ENCODE peak calls at places on chromosome 9, in six cellular contexts. W, N, G, M, F and Y are unnamed samples.
A peak's percentile ranks its signal among the peaks of the same experiment; 100 is the strongest.

GRCh38 chr9:121604242-121604641 is 47.2 kb upstream of the DAB2IP start:
- DNase-seq in M (no peak), F (no peak), W (peak; percentile 18), G (peak; percentile 61), N (no peak), Y (peak; percentile 43)

GRCh38 chr9:116390306-116391228 is 237.0 kb downstream of the PAPPA start:
- DNase-seq in N (no peak), G (no peak), M (no peak), W (no peak), F (no peak), Y (no peak)

GRCh38 chr9:99118782-99119466 is 14.0 kb downstream of the TGFBR1 start:
- DNase-seq in N (no peak), G (no peak), F (no peak), M (no peak), W (no peak), Y (no peak)

GRCh38 chr9:114448706-114449105 is 56.6 kb downstream of the WHRN start:
- DNase-seq in M (no peak), W (peak; percentile 64), N (no peak), G (no peak), F (no peak), Y (no peak)

GRCh38 chr9:6109986-6110385 is 94.6 kb upstream of the RANBP6 start:
- DNase-seq in M (no peak), G (no peak), N (no peak), F (no peak), W (no peak), Y (no peak)

GRCh38 chr9:18124760-18125159 is 349.2 kb upstream of the ADAMTSL1 start:
- DNase-seq in G (no peak), W (peak; percentile 46), N (no peak), F (no peak), M (no peak), Y (no peak)

GRCh38 chr9:89808076-89808701 is 203.4 kb downstream of the GADD45G start:
- DNase-seq in M (no peak), W (peak; percentile 15), F (peak; percentile 46), N (no peak), G (peak; percentile 43), Y (no peak)

GRCh38 chr9:133711428-133712220 is 26.5 kb downstream of the SARDH start:
- DNase-seq in F (peak; percentile 81), W (peak; percentile 86), G (no peak), M (peak; percentile 70), N (peak; percentile 73), Y (no peak)

GRCh38 chr9:34591091-34591910 is 1.8 kb upstream of the CNTFR start:
- DNase-seq in N (peak; percentile 97), G (peak; percentile 91), F (peak; percentile 88), W (peak; percentile 58), M (peak; percentile 98), Y (peak; percentile 85)

GRCh38 chr9:126114850-126115460 is 211.7 kb upstream of the MVB12B start:
- DNase-seq in N (no peak), G (no peak), F (no peak), W (no peak), M (no peak), Y (no peak)

GRCh38 chr9:70285246-70285645 is 26.5 kb downstream of the SMC5 start:
- DNase-seq in W (no peak), N (no peak), M (no peak), F (no peak), G (no peak), Y (no peak)

GRCh38 chr9:5838884-5839571 is 6.1 kb upstream of the ERMP1 start:
- DNase-seq in G (peak; percentile 58), M (no peak), W (peak; percentile 55), N (no peak), F (no peak), Y (no peak)

GRCh38 chr9:91193658-91194391 is 167.9 kb downstream of the AUH start:
- DNase-seq in M (peak; percentile 95), F (peak; percentile 94), W (peak; percentile 95), N (peak; percentile 95), G (peak; percentile 90), Y (peak; percentile 85)

GRCh38 chr9:116382053-116382452 is 228.5 kb downstream of the PAPPA start:
- DNase-seq in W (no peak), N (no peak), M (no peak), G (no peak), F (no peak), Y (no peak)

GRCh38 chr9:115941561-115942315 is 211.9 kb upstream of the PAPPA start:
- DNase-seq in G (no peak), F (no peak), N (no peak), M (no peak), W (peak; percentile 41), Y (no peak)

GRCh38 chr9:16637218-16637617 is 233.3 kb downstream of the BNC2 start:
- DNase-seq in M (no peak), N (no peak), F (no peak), W (peak; percentile 55), G (no peak), Y (no peak)
- H3K27ac ChIP-seq in M (peak overlapping the region; percentile 45), N (no peak overlapping the region), F (no peak overlapping the region), W (no peak overlapping the region), G (no peak overlapping the region), Y (no peak overlapping the region)

GRCh38 chr9:86713970-86714369 is 233.3 kb downstream of the GAS1 start:
- DNase-seq in M (no peak), W (peak; percentile 47), N (no peak), F (no peak), G (no peak), Y (no peak)
- H3K4me3 ChIP-seq in M (no peak overlapping the region), W (no peak overlapping the region), N (no peak overlapping the region), F (no peak overlapping the region), G (no peak overlapping the region), Y (no peak overlapping the region)

GRCh38 chr9:127791085-127791484 is 5.3 kb downstream of the CDK9 start:
- DNase-seq in W (no peak), G (no peak), M (no peak), F (no peak), N (no peak), Y (no peak)
- H3K36me3 ChIP-seq in W (peaks cover 38% of the 10 kb centered on the region), G (peaks cover 56% of the 10 kb centered on the region), M (no peaks in the 10 kb centered on the region), F (peaks cover 48% of the 10 kb centered on the region), N (peaks cover 8% of the 10 kb centered on the region), Y (peaks cover 63% of the 10 kb centered on the region)

DNA sequence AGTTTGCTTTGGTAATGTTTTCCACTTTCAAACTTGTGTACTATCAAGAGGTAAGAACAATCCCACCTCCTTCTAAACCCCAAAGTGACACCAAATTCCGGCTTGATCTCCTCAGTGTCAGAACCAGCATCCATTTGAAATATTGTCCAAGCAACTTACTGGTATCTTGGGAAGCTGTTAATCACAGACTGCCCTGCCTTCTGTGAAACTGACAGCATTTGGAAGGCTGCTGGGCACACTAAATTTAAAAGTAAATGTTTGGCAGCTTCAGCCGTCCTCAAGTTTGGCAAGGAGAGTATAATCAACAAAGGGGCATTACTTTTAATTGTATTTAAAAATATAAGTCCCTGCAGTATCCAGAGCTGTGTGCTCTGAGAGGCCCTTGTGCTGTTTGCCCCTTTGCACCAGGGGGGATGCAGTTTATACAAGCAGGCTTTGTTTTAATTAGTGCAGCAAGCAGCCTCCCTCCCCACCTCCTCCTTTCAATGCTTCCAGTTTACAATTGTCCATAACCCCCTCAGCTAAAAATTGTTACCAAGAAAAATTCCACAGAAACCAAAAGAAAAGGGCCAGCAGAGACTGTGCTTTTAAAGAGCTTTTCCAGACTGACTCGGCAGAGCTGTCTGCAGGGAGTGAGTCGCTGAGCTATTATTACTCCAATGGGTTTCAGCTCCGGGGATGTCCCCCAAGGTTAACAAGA is 328.4 kb upstream of the MPDZ start:
- DNase-seq in G (peak; percentile 16), F (no peak), W (peak; percentile 40), M (no peak), N (no peak), Y (peak; percentile 45)
- H3K27ac ChIP-seq in G (no peak overlapping the region), F (peak overlapping the region; percentile 80), W (no peak overlapping the region), M (peak overlapping the region; percentile 1), N (peak overlapping the region; percentile 89), Y (peak overlapping the region; percentile 82)

DNA sequence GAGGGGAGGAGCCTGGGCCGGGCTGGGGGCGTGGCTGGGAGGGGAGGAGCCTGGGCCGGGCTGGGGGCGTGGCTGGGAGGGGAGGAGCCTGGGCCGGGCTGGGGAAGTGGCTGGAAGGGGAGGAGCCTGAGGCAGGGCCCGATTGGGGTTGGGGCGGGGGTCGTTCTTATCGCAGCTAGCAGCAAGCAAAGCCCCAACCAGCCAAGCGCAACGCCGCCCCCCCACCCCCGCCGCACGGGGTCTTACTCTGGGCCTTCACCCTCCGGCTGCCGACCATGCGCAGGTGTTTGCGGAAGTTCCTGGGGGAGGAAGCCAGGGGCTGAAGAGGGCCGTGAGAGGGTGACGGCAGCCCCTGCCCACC is 5.0 kb downstream of the NSMF start:
- DNase-seq in F (no peak), W (no peak), G (peak; percentile 79), M (peak; percentile 92), N (peak; percentile 87), Y (peak; percentile 42)
- H3K4me3 ChIP-seq in F (peak overlapping the region; percentile 32), W (no peak overlapping the region), G (peak overlapping the region; percentile 58), M (peak overlapping the region; percentile 32), N (no peak overlapping the region), Y (peak overlapping the region; percentile 54)

DNA sequence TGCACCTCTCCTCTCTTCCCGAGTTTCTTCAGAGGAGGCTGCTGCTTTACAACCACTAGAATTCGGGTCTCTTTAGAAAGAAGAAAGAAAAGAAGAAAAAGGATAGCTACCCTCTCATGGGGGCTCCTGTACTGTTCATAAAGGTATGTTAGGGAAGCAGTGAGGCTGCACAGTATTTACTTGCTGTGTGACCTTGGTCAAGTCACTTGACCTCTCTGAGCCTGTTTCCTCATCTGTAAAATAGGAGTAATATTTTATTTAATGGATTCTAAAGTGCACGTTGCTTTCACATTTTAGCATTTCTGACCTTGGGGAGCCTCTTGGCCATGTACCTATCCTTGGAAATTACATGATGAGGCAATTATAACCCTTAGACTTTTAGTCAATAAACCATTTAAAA is 88.8 kb downstream of the SETX start:
- DNase-seq in G (no peak), W (no peak), M (no peak), N (no peak), F (no peak), Y (no peak)
- H3K36me3 ChIP-seq in G (peaks cover 18% of the 10 kb centered on the region), W (peaks cover 21% of the 10 kb centered on the region), M (no peaks in the 10 kb centered on the region), N (peaks cover 5% of the 10 kb centered on the region), F (peaks cover 32% of the 10 kb centered on the region), Y (peaks cover 85% of the 10 kb centered on the region)

DNA sequence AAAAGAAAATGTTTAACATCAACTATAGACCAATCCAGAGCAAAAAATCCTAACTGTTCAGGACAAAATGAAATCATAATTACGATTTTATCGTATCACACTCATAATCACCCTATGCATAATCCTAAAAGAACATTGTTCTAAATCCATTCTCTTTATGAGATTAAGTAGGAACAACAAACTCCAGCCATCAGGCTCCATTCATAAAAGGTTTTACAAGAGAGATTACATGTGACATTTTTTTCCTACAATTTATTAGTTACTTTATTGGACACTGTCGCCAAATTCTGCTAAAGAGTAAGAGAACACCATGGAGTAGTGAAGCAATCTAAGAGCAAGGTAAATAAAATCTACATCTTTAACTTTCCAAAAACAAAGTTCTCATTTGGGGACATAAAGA is 198.0 kb downstream of the BNC2 start:
- DNase-seq in M (no peak), W (no peak), F (no peak), G (no peak), N (no peak), Y (no peak)
- H3K27ac ChIP-seq in M (no peak overlapping the region), W (peak overlapping the region; percentile 8), F (no peak overlapping the region), G (no peak overlapping the region), N (no peak overlapping the region), Y (no peak overlapping the region)

GRCh38 chr9:16013826-16014225 is 461.0 kb downstream of the CCDC171 start:
- DNase-seq in M (no peak), F (no peak), G (no peak), N (no peak), W (peak; percentile 13), Y (no peak)
- H3K4me3 ChIP-seq in M (no peak overlapping the region), F (no peak overlapping the region), G (no peak overlapping the region), N (no peak overlapping the region), W (no peak overlapping the region), Y (no peak overlapping the region)

GRCh38 chr9:127892831-127893230 is 6.6 kb downstream of the ST6GALNAC6 start:
- DNase-seq in G (no peak), F (no peak), M (no peak), N (no peak), W (no peak), Y (no peak)
- H3K36me3 ChIP-seq in G (peaks cover 35% of the 10 kb centered on the region), F (peaks cover 62% of the 10 kb centered on the region), M (peaks cover 7% of the 10 kb centered on the region), N (peaks cover 25% of the 10 kb centered on the region), W (peaks cover 46% of the 10 kb centered on the region), Y (peaks cover 18% of the 10 kb centered on the region)